ENCODE peak calls at places on chromosomes 11 and 22, in eight cellular contexts. Y is heart right ventricle; V is SK-N-SH; Z is lower lobe of right lung; C is CD8-positive, alpha-beta T cell; E is mesendoderm; G is adrenal gland; Q is A549. O is an unnamed sample.

GRCh38 chr22:20865869-20866445 is 7.2 kb downstream of the SNAP29 start:
- DNase-seq in Y (no peak), V (no peak), Z (no peak), C (no peak), E (peak; percentile 33), G (no peak), Q (no peak), O (no peak)

GRCh38 chr22:30649430-30650007 is 13.9 kb downstream of the SLC35E4 start:
- DNase-seq in Y (no peak), V (no peak), Z (no peak), C (peak; percentile 59), E (peak; percentile 72), G (peak; percentile 66), Q (no peak), O (peak; percentile 57)

GRCh38 chr11:108793138-108793537 is 128.3 kb downstream of the DDX10 start:
- DNase-seq in Y (no peak), V (peak; percentile 15), Z (no peak), C (no peak), E (no peak), G (no peak), Q (no peak), O (no peak)

GRCh38 chr11:128549256-128549944 is 38.0 kb downstream of the ETS1 start:
- DNase-seq in Y (peak; percentile 71), V (no peak), Z (no peak), C (no peak), E (no peak), G (peak; percentile 54), Q (no peak), O (peak; percentile 87)

GRCh38 chr11:76400967-76401366 is 19.8 kb downstream of the GVQW3 start:
- DNase-seq in Y (no peak), V (no peak), Z (no peak), C (no peak), E (no peak), G (no peak), Q (no peak), O (no peak)

GRCh38 chr11:134753805-134754130 is 341.7 kb upstream of the B3GAT1 start:
- DNase-seq in Y (no peak), V (no peak), Z (no peak), C (no peak), E (no peak), G (no peak), Q (no peak), O (no peak)

GRCh38 chr22:17119481-17120202 is 1.5 kb downstream of the TMEM121B start:
- DNase-seq in Y (peak; percentile 66), V (peak; percentile 50), Z (no peak), C (no peak), E (peak; percentile 80), G (peak; percentile 45), Q (peak; percentile 59), O (no peak)

GRCh38 chr11:69841859-69842698 is 22.9 kb upstream of the FGF3 start:
- DNase-seq in Y (no peak), V (no peak), Z (peak; percentile 16), C (no peak), E (peak; percentile 57), G (no peak), Q (peak; percentile 44), O (no peak)

GRCh38 chr11:61090092-61090491 is 12.2 kb upstream of the CD5 start:
- DNase-seq in Y (no peak), V (no peak), Z (no peak), C (no peak), E (no peak), G (no peak), Q (no peak), O (no peak)

GRCh38 chr11:117928818-117929567 is at the start of gene TMPRSS13:
- DNase-seq in Y (no peak), V (no peak), Z (peak; percentile 83), C (no peak), E (peak; percentile 93), G (no peak), Q (no peak), O (peak; percentile 76)

GRCh38 chr22:44601189-44601588 is 100.8 kb upstream of the PRR5 start:
- DNase-seq in Y (no peak), V (no peak), Z (no peak), C (no peak), E (no peak), G (no peak), Q (no peak), O (no peak)

GRCh38 chr11:10796191-10796590 is 12.5 kb downstream of the EIF4G2 start:
- DNase-seq in Y (no peak), V (no peak), Z (no peak), C (no peak), E (no peak), G (no peak), Q (no peak), O (no peak)

GRCh38 chr11:1090600-1091331 is 16.1 kb downstream of the MUC2 start:
- DNase-seq in Y (peak; percentile 2), V (no peak), Z (peak; percentile 39), C (no peak), E (no peak), G (no peak), Q (no peak), O (no peak)

GRCh38 chr11:6251990-6252473 is 7.6 kb upstream of the CCKBR start:
- DNase-seq in Y (no peak), V (no peak), Z (no peak), C (no peak), E (no peak), G (peak; percentile 82), Q (no peak), O (peak; percentile 22)

GRCh38 chr11:117833401-117833891 is 8.9 kb upstream of the FXYD2 start:
- DNase-seq in Y (no peak), V (peak; percentile 15), Z (peak; percentile 79), C (no peak), E (no peak), G (peak; percentile 69), Q (no peak), O (peak; percentile 74)

GRCh38 chr22:30439226-30439625 is 13.7 kb downstream of the MTFP1 start:
- DNase-seq in Y (no peak), V (no peak), Z (no peak), C (no peak), E (no peak), G (no peak), Q (no peak), O (no peak)

GRCh38 chr22:25027052-25027525 is 74.6 kb downstream of the KIAA1671 start:
- DNase-seq in Y (no peak), V (no peak), Z (no peak), C (no peak), E (no peak), G (no peak), Q (no peak), O (no peak)

GRCh38 chr11:63602296-63602695 is 11.9 kb downstream of the PLAAT3 start:
- DNase-seq in Y (no peak), V (no peak), Z (no peak), C (no peak), E (no peak), G (peak; percentile 42), Q (no peak), O (no peak)

GRCh38 chr11:128716231-128716630 is 22.4 kb downstream of the FLI1 start:
- DNase-seq in Y (no peak), V (no peak), Z (no peak), C (no peak), E (no peak), G (no peak), Q (no peak), O (no peak)

GRCh38 chr22:19693981-19694670 is 20.2 kb upstream of the SEPTIN5 start:
- DNase-seq in Y (no peak), V (no peak), Z (no peak), C (no peak), E (no peak), G (no peak), Q (no peak), O (no peak)

GRCh38 chr11:76237914-76238313 is 31.6 kb upstream of the WNT11 start:
- DNase-seq in Y (no peak), V (peak; percentile 43), Z (no peak), C (no peak), E (peak; percentile 82), G (no peak), Q (peak; percentile 68), O (no peak)

GRCh38 chr11:63908631-63909491 is 8.1 kb downstream of the RCOR2 start:
- DNase-seq in Y (peak; percentile 59), V (no peak), Z (no peak), C (no peak), E (no peak), G (no peak), Q (no peak), O (no peak)

DNA sequence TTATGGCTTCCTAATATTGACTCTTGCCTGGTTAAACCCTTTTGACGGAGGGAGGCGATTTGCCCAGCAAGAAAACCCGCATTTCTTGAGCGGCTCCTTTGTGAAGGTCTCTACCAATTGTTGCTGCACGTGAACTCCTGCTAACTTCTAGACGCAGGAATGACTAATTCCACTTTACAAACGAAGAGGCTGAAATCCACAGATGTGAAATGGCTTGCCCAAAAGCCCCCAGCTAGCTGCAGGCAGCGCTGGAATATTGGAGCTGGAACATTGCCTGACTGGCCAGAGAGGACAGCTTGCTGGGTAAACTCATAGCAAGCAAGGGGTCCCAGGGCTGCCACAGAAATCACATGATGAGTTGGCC is 542 bp downstream of the GCAT start:
- DNase-seq in Y (no peak), V (no peak), Z (no peak), C (no peak), E (no peak), G (no peak), Q (no peak), O (no peak)
- H3K27ac ChIP-seq in Y (peak overlapping the region; percentile 59), V (no peak overlapping the region), Z (peak overlapping the region; percentile 53), C (no peak overlapping the region), E (no peak overlapping the region), G (no peak overlapping the region), Q (peak overlapping the region; percentile 55), O (peak overlapping the region; percentile 65)

GRCh38 chr11:3834349-3835099 is 6.2 kb downstream of the RHOG start:
- DNase-seq in Y (no peak), V (no peak), Z (peak; percentile 79), C (no peak), E (peak; percentile 69), G (peak; percentile 59), Q (no peak), O (no peak)
- H3K4me1 ChIP-seq in Y (peaks cover 70% of the 10 kb centered on the region), V (peaks cover 2% of the 10 kb centered on the region), Z (peaks cover 95% of the 10 kb centered on the region), C (peaks cover 89% of the 10 kb centered on the region), E (peaks cover 24% of the 10 kb centered on the region), G (peaks cover 31% of the 10 kb centered on the region), Q (peaks cover 35% of the 10 kb centered on the region), O (peaks cover 93% of the 10 kb centered on the region)

GRCh38 chr22:27874185-27874584 is 44.9 kb downstream of the PITPNB start:
- DNase-seq in Y (no peak), V (no peak), Z (no peak), C (no peak), E (no peak), G (no peak), Q (no peak), O (no peak)
- H3K27ac ChIP-seq in Y (peak overlapping the region; percentile 83), V (no peak overlapping the region), Z (no peak overlapping the region), C (no peak overlapping the region), E (no peak overlapping the region), G (no peak overlapping the region), Q (no peak overlapping the region), O (no peak overlapping the region)

GRCh38 chr22:42997577-42997976 is 17.4 kb downstream of the PACSIN2 start:
- DNase-seq in Y (no peak), V (no peak), Z (no peak), C (no peak), E (no peak), G (no peak), Q (no peak), O (no peak)
- H3K4me1 ChIP-seq in Y (peaks cover 62% of the 10 kb centered on the region), V (peaks cover 34% of the 10 kb centered on the region), Z (peaks cover 89% of the 10 kb centered on the region), C (peaks cover 24% of the 10 kb centered on the region), E (peaks cover 10% of the 10 kb centered on the region), G (peaks cover 88% of the 10 kb centered on the region), Q (peaks cover 90% of the 10 kb centered on the region), O (peaks cover 85% of the 10 kb centered on the region)

GRCh38 chr11:65896009-65896999 is 3.9 kb downstream of the FOSL1 start:
- DNase-seq in Y (no peak), V (no peak), Z (peak; percentile 26), C (no peak), E (no peak), G (peak; percentile 23), Q (no peak), O (no peak)
- H3K27ac ChIP-seq in Y (no peak overlapping the region), V (no peak overlapping the region), Z (no peak overlapping the region), C (no peak overlapping the region), E (no peak overlapping the region), G (no peak overlapping the region), Q (no peak overlapping the region), O (no peak overlapping the region)

O was measured in upper lobe of left lung.